ENCODE peak calls at places on chromosomes 12 and 14, in eight cellular contexts. I is endodermal cell; B is IMR-90; O is GDM1; D is tibial artery; N is left lung; C is amniotic stem cell; X is activated CD8-positive, alpha-beta T cell treated with anti-CD3 and anti-CD28 coated beads, Interleukin-2, amount 10 ng/mL, durations not matched to agents 7 days and 5 days. S is an unnamed sample.

GRCh38 chr12:69070319-69071090 is 137.5 kb upstream of the CPM start:
- DNase-seq in N (peak; percentile 62), I (peak; percentile 93), D (peak; percentile 47), C (peak; percentile 27), O (peak; percentile 20), B (peak; percentile 71), X (peak; percentile 73), S (peak; percentile 60)

GRCh38 chr12:45879363-45879895 is 110.9 kb downstream of the SCAF11 start:
- DNase-seq in N (no peak), O (no peak), B (no peak), C (no peak), X (no peak), I (no peak), D (no peak), S (no peak)

GRCh38 chr14:100439781-100440180 is 116.6 kb downstream of the SLC25A47 start:
- DNase-seq in N (no peak), I (peak; percentile 43), B (no peak), O (no peak), C (no peak), D (no peak), X (no peak), S (peak; percentile 53)

GRCh38 chr12:51200156-51200555 is 17.7 kb downstream of the POU6F1 start:
- DNase-seq in B (no peak), X (no peak), N (no peak), C (no peak), D (no peak), I (no peak), O (no peak), S (no peak)

GRCh38 chr14:33486499-33486898 is 464.4 kb downstream of the EGLN3 start:
- DNase-seq in D (no peak), N (no peak), B (no peak), C (no peak), O (no peak), X (no peak), I (peak; percentile 56), S (no peak)

GRCh38 chr12:122158700-122159285 is 15.2 kb downstream of the IL31 start:
- DNase-seq in X (no peak), D (no peak), C (no peak), B (no peak), I (no peak), N (no peak), O (no peak), S (no peak)

GRCh38 chr14:34322940-34323418 is 139.1 kb downstream of the SPTSSA start:
- DNase-seq in B (peak; percentile 46), X (peak; percentile 80), O (no peak), N (peak; percentile 56), D (peak; percentile 34), C (no peak), I (peak; percentile 84), S (peak; percentile 32)

GRCh38 chr14:105299654-105300541 is 903 bp downstream of the BRF1 start:
- DNase-seq in N (peak; percentile 60), I (no peak), O (no peak), D (no peak), X (peak; percentile 43), B (no peak), C (no peak), S (no peak)

GRCh38 chr12:112005419-112006395 is 7.3 kb downstream of the TMEM116 start:
- DNase-seq in I (peak; percentile 91), N (peak; percentile 69), B (peak; percentile 46), D (no peak), X (no peak), O (no peak), C (no peak), S (no peak)

GRCh38 chr14:53458368-53458814 is 305.3 kb upstream of the DDHD1 start:
- DNase-seq in I (no peak), B (peak; percentile 77), D (no peak), O (no peak), N (no peak), C (no peak), X (no peak), S (peak; percentile 82)

GRCh38 chr12:25377475-25378179 is 126.9 kb upstream of the KRAS start:
- DNase-seq in D (no peak), C (no peak), X (peak; percentile 56), N (no peak), I (peak; percentile 46), B (peak; percentile 94), O (no peak), S (peak; percentile 60)

GRCh38 chr14:31781578-31781977 is 220.4 kb downstream of the NUBPL start:
- DNase-seq in D (no peak), N (no peak), B (no peak), O (no peak), I (no peak), C (no peak), X (no peak), S (peak; percentile 1)

GRCh38 chr12:27787559-27787958 is 7.5 kb upstream of the MANSC4 start:
- DNase-seq in C (no peak), B (peak; percentile 86), O (no peak), I (no peak), D (no peak), N (no peak), X (no peak), S (no peak)

GRCh38 chr12:120093592-120094355 is 22.8 kb downstream of the RAB35 start:
- DNase-seq in D (no peak), O (no peak), B (no peak), I (peak; percentile 93), X (no peak), N (no peak), C (no peak), S (no peak)

GRCh38 chr12:59040651-59041050 is 120.3 kb upstream of the LRIG3 start:
- DNase-seq in C (peak; percentile 6), I (peak; percentile 69), N (no peak), D (no peak), X (no peak), B (peak; percentile 94), O (no peak), S (peak; percentile 72)

GRCh38 chr14:24911324-24912095 is 138.4 kb downstream of the STXBP6 start:
- DNase-seq in D (peak; percentile 52), O (no peak), X (no peak), B (peak; percentile 82), N (no peak), I (no peak), C (no peak), S (peak; percentile 2)

GRCh38 chr12:89345830-89346740 is 6.2 kb downstream of the DUSP6 start:
- DNase-seq in B (peak; percentile 64), D (peak; percentile 65), I (peak; percentile 96), N (peak; percentile 73), X (peak; percentile 76), O (peak; percentile 97), C (no peak), S (peak; percentile 65)

GRCh38 chr14:60349663-60350365 is 100.8 kb downstream of the PPM1A start:
- DNase-seq in C (peak; percentile 28), D (peak; percentile 30), I (peak; percentile 71), O (peak; percentile 7), N (no peak), X (peak; percentile 39), B (peak; percentile 56), S (peak; percentile 22)

GRCh38 chr12:124233041-124233836 is 61.7 kb upstream of the RFLNA start:
- DNase-seq in X (no peak), D (no peak), I (no peak), N (no peak), O (no peak), B (peak; percentile 84), C (peak; percentile 78), S (peak; percentile 97)

GRCh38 chr12:121611306-121611705 is 15.0 kb upstream of the ORAI1 start:
- DNase-seq in X (no peak), D (no peak), B (no peak), N (no peak), O (no peak), C (no peak), I (peak; percentile 92), S (no peak)

GRCh38 chr14:76644875-76645518 is 116.3 kb upstream of the VASH1 start:
- DNase-seq in B (peak; percentile 12), I (peak; percentile 90), O (no peak), N (peak; percentile 33), C (no peak), X (no peak), D (no peak), S (peak; percentile 15)

GRCh38 chr12:6182279-6182898 is 17.8 kb upstream of the CD9 start:
- DNase-seq in N (peak; percentile 79), B (peak; percentile 68), D (peak; percentile 69), C (peak; percentile 52), X (no peak), I (peak; percentile 52), O (peak; percentile 62), S (peak; percentile 26)

GRCh38 chr12:102871014-102871413 is 46.0 kb downstream of the PAH start:
- DNase-seq in N (no peak), X (no peak), C (no peak), B (no peak), I (peak; percentile 25), D (no peak), O (no peak), S (no peak)

GRCh38 chr12:64256166-64256800 is 34.2 kb upstream of the KICS2 start:
- DNase-seq in C (peak; percentile 53), I (no peak), X (no peak), D (no peak), N (no peak), B (peak; percentile 67), O (no peak), S (peak; percentile 52)

GRCh38 chr12:104522985-104523719 is 66.4 kb downstream of the CHST11 start:
- DNase-seq in X (no peak), N (no peak), O (no peak), C (no peak), I (no peak), B (no peak), D (no peak), S (no peak)

GRCh38 chr12:57897296-57897974 is 43.9 kb upstream of the ATP23 start:
- DNase-seq in I (peak; percentile 58), C (no peak), N (no peak), B (no peak), D (no peak), O (no peak), X (no peak), S (no peak)

GRCh38 chr12:56694161-56694560 is 6.1 kb upstream of the PTGES3 start:
- DNase-seq in X (no peak), D (no peak), I (no peak), C (no peak), B (no peak), O (no peak), N (no peak), S (no peak)

GRCh38 chr12:67593041-67593870 is 55.3 kb upstream of the DYRK2 start:
- DNase-seq in D (no peak), I (peak; percentile 52), B (peak; percentile 8), N (peak; percentile 34), C (no peak), X (no peak), O (no peak), S (peak; percentile 55)

GRCh38 chr12:127014079-127014478 is 1252.9 kb upstream of the TMEM132C start:
- DNase-seq in C (no peak), B (no peak), X (no peak), N (no peak), I (no peak), D (no peak), O (no peak), S (no peak)

GRCh38 chr12:14283489-14284144 is 81.9 kb upstream of the ATF7IP start:
- DNase-seq in C (no peak), X (no peak), N (no peak), I (peak; percentile 64), B (no peak), O (no peak), D (no peak), S (no peak)

GRCh38 chr12:1592444-1593231 is 1.7 kb downstream of the FBXL14 start:
- DNase-seq in N (peak; percentile 56), O (no peak), B (peak; percentile 84), X (peak; percentile 84), I (peak; percentile 81), C (no peak), D (no peak), S (no peak)

GRCh38 chr12:103569278-103569677 is 17.8 kb upstream of the STAB2 start:
- DNase-seq in I (no peak), X (no peak), D (no peak), B (no peak), O (no peak), N (no peak), C (no peak), S (no peak)

GRCh38 chr12:51262758-51263177 is 7.4 kb downstream of the SMAGP start:
- DNase-seq in N (peak; percentile 49), C (no peak), I (peak; percentile 90), X (peak; percentile 37), D (no peak), B (peak; percentile 48), O (no peak), S (peak; percentile 79)